ENCODE peak calls at places on chromosomes 13 and 19, in five cellular contexts. K is progenitor cell of endocrine pancreas, S is caudate nucleus, H is globus pallidus, R is EL. C is an unnamed sample.

GRCh38 chr19:6828306-6828697 is 55.8 kb downstream of the VAV1 start:
- DNase-seq in K (no peak), H (no peak), R (peak), S (peak), C (no peak)

GRCh38 chr19:45862271-45862563 is 730 bp downstream of the SYMPK start:
- DNase-seq in R (no peak), K (no peak), H (no peak), S (no peak), C (no peak)

GRCh38 chr13:59318320-59318930 is 845.3 kb downstream of the DIAPH3 start:
- DNase-seq in H (peak), S (peak), R (peak), K (peak), C (peak)

GRCh38 chr13:44158055-44158655 is 215.5 kb upstream of the SERP2 start:
- DNase-seq in K (no peak), H (no peak), S (no peak), R (no peak), C (peak)

GRCh38 chr13:106133025-106133424 is 402.4 kb downstream of the EFNB2 start:
- DNase-seq in H (no peak), R (peak), K (no peak), S (no peak), C (no peak)

GRCh38 chr13:36959438-36960116 is 39.5 kb upstream of the SMAD9 start:
- DNase-seq in K (no peak), H (no peak), R (no peak), S (no peak), C (no peak)

GRCh38 chr13:95007322-95007721 is 293.9 kb downstream of the ABCC4 start:
- DNase-seq in S (no peak), H (no peak), K (no peak), R (no peak), C (no peak)

GRCh38 chr13:35917942-35918645 is 213.1 kb downstream of the DCLK1 start:
- DNase-seq in K (no peak), S (no peak), R (no peak), H (no peak), C (no peak)

GRCh38 chr13:23799945-23800344 is 89.3 kb downstream of the MIPEP start:
- DNase-seq in H (no peak), K (no peak), S (no peak), R (no peak), C (no peak)

GRCh38 chr13:29454931-29455481 is 140.5 kb downstream of the SLC7A1 start:
- DNase-seq in K (no peak), R (peak), S (no peak), H (no peak), C (no peak)

GRCh38 chr13:36345438-36346221 is 564 bp downstream of the SPART start:
- DNase-seq in S (peak), K (peak), R (peak), H (peak), C (peak)

GRCh38 chr13:28237944-28238343 is 99.6 kb downstream of the PAN3 start:
- DNase-seq in S (no peak), R (no peak), H (no peak), K (no peak), C (no peak)

GRCh38 chr19:55581828-55582223 is 1.2 kb upstream of the ZNF579 start:
- DNase-seq in R (no peak), K (no peak), S (no peak), H (no peak), C (no peak)

GRCh38 chr19:2567580-2567979 is 91.7 kb downstream of the GADD45B start:
- DNase-seq in H (peak), R (no peak), S (no peak), K (no peak), C (peak)

GRCh38 chr19:39524495-39524894 is 8.2 kb downstream of the EID2B start:
- DNase-seq in H (no peak), K (no peak), S (no peak), R (no peak), C (no peak)

GRCh38 chr13:49444517-49445395 is 682 bp downstream of the SETDB2 start:
- DNase-seq in H (peak), S (no peak), R (peak), K (no peak), C (no peak)

GRCh38 chr13:112055032-112055416 is 11.9 kb upstream of the SOX1 start:
- DNase-seq in R (no peak), H (no peak), K (no peak), S (no peak), C (no peak)

GRCh38 chr19:45955905-45956608 is 17.6 kb downstream of the NOVA2 start:
- DNase-seq in K (no peak), S (peak), R (no peak), H (peak), C (peak)

GRCh38 chr19:2113436-2114211 is 16.9 kb downstream of the IZUMO4 start:
- DNase-seq in K (no peak), S (no peak), H (no peak), R (peak), C (no peak)

C was measured in right cardiac atrium.